ENCODE peak calls at places on chromosomes 7 and 10, in five cellular contexts. One of them, this sample, is unnamed.

GRCh38 chr7:105387621-105388372 is 924 bp downstream of the SRPK2 start:
- DNase-seq in fibroblast of the aortic adventitia: peak
- DNase-seq in choroid plexus epithelial cell: peak
- DNase-seq in PC-3: peak
- DNase-seq in cardiac fibroblast: peak
- DNase-seq in this sample: peak

GRCh38 chr10:35092851-35093250 is 2.7 kb upstream of the CUL2 start:
- DNase-seq in cardiac fibroblast: no peak
- DNase-seq in PC-3: peak
- DNase-seq in choroid plexus epithelial cell: no peak
- DNase-seq in fibroblast of the aortic adventitia: no peak
- DNase-seq in this sample: no peak

GRCh38 chr7:50564630-50565558 is at the start of gene DDC:
- DNase-seq in fibroblast of the aortic adventitia: no peak
- DNase-seq in cardiac fibroblast: no peak
- DNase-seq in choroid plexus epithelial cell: no peak
- DNase-seq in PC-3: no peak
- DNase-seq in this sample: no peak

GRCh38 chr10:125231116-125231812 is 70.9 kb upstream of the CTBP2 start:
- DNase-seq in choroid plexus epithelial cell: peak
- DNase-seq in PC-3: peak
- DNase-seq in cardiac fibroblast: peak
- DNase-seq in fibroblast of the aortic adventitia: peak
- DNase-seq in this sample: no peak

GRCh38 chr7:139358541-139359365 is 941 bp upstream of the LUC7L2 start:
- DNase-seq in cardiac fibroblast: peak
- DNase-seq in fibroblast of the aortic adventitia: peak
- DNase-seq in PC-3: peak
- DNase-seq in choroid plexus epithelial cell: peak
- DNase-seq in this sample: no peak

GRCh38 chr10:113108180-113108835 is 158.3 kb downstream of the TCF7L2 start:
- DNase-seq in PC-3: peak
- DNase-seq in fibroblast of the aortic adventitia: no peak
- DNase-seq in choroid plexus epithelial cell: no peak
- DNase-seq in cardiac fibroblast: no peak
- DNase-seq in this sample: peak

GRCh38 chr10:128065881-128066534 is 60.2 kb downstream of the MKI67 start:
- DNase-seq in fibroblast of the aortic adventitia: no peak
- DNase-seq in choroid plexus epithelial cell: no peak
- DNase-seq in PC-3: no peak
- DNase-seq in cardiac fibroblast: no peak
- DNase-seq in this sample: no peak

GRCh38 chr10:96850825-96851224 is 18.7 kb downstream of the LCOR start:
- DNase-seq in PC-3: peak
- DNase-seq in fibroblast of the aortic adventitia: peak
- DNase-seq in choroid plexus epithelial cell: peak
- DNase-seq in cardiac fibroblast: peak
- DNase-seq in this sample: no peak

GRCh38 chr7:7596156-7596555 is 29.5 kb downstream of the MIOS start:
- DNase-seq in choroid plexus epithelial cell: no peak
- DNase-seq in PC-3: no peak
- DNase-seq in fibroblast of the aortic adventitia: no peak
- DNase-seq in cardiac fibroblast: no peak
- DNase-seq in this sample: no peak

GRCh38 chr10:69831231-69831855 is 29.6 kb downstream of the COL13A1 start:
- DNase-seq in PC-3: peak
- DNase-seq in fibroblast of the aortic adventitia: peak
- DNase-seq in cardiac fibroblast: peak
- DNase-seq in choroid plexus epithelial cell: peak
- DNase-seq in this sample: no peak

GRCh38 chr10:119370972-119371703 is 163.8 kb downstream of the GRK5 start:
- DNase-seq in cardiac fibroblast: peak
- DNase-seq in choroid plexus epithelial cell: peak
- DNase-seq in PC-3: no peak
- DNase-seq in fibroblast of the aortic adventitia: peak
- DNase-seq in this sample: peak

DNA sequence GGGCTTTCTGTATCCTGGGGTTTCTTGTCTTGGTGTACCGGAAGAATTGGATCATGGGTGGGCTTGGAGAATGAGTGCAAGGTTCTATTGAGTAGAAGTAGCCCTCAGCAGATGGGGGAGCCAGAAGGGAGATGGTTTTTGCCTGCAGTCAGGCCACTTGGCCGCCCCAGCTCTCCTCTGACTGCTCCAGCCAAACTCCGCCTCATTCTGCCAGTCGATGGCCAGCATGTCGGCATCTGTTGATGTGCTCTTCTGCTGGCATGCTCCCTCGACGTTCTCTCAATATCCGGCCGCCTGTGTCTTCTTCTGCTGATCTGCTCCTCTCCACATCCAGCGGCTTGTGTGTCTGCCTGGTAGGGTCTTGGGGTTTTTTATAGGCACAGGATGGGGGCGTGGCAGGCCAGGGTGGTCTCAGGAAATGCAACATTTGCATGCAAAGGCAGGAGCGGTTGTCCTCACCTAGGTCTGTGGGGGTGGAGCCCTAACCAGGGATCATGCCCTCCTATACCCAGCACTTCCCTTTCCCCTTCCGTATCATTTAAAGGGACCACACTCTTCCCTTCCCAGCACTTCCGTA is 40.2 kb upstream of the TNS3 start:
- DNase-seq in choroid plexus epithelial cell: no peak
- DNase-seq in fibroblast of the aortic adventitia: no peak
- DNase-seq in PC-3: no peak
- DNase-seq in cardiac fibroblast: no peak
- DNase-seq in this sample: no peak
- H3K4me3 ChIP-seq in choroid plexus epithelial cell: no peak
- H3K4me3 ChIP-seq in fibroblast of the aortic adventitia: no peak
- H3K4me3 ChIP-seq in PC-3: no peak
- H3K4me3 ChIP-seq in cardiac fibroblast: no peak
- H3K4me3 ChIP-seq in this sample: no peak

GRCh38 chr7:5691536-5692090 is 89.8 kb downstream of the RNF216 start:
- DNase-seq in choroid plexus epithelial cell: peak
- DNase-seq in PC-3: no peak
- DNase-seq in fibroblast of the aortic adventitia: no peak
- DNase-seq in cardiac fibroblast: peak
- DNase-seq in this sample: no peak
- H3K4me3 ChIP-seq in choroid plexus epithelial cell: no peak
- H3K4me3 ChIP-seq in PC-3: peak
- H3K4me3 ChIP-seq in fibroblast of the aortic adventitia: peak
- H3K4me3 ChIP-seq in cardiac fibroblast: no peak
- H3K4me3 ChIP-seq in this sample: no peak

GRCh38 chr10:87771871-87772500 is 46.0 kb downstream of the ATAD1 start:
- DNase-seq in PC-3: peak
- DNase-seq in fibroblast of the aortic adventitia: peak
- DNase-seq in cardiac fibroblast: peak
- DNase-seq in choroid plexus epithelial cell: peak
- DNase-seq in this sample: no peak

GRCh38 chr10:87776328-87776727 is 41.7 kb downstream of the ATAD1 start:
- DNase-seq in PC-3: no peak
- DNase-seq in choroid plexus epithelial cell: no peak
- DNase-seq in cardiac fibroblast: no peak
- DNase-seq in fibroblast of the aortic adventitia: no peak
- DNase-seq in this sample: no peak

GRCh38 chr10:87781545-87781944 is 36.5 kb downstream of the ATAD1 start:
- DNase-seq in cardiac fibroblast: no peak
- DNase-seq in PC-3: no peak
- DNase-seq in choroid plexus epithelial cell: no peak
- DNase-seq in fibroblast of the aortic adventitia: no peak
- DNase-seq in this sample: no peak

GRCh38 chr10:87775766-87776165 is 42.3 kb downstream of the ATAD1 start:
- DNase-seq in PC-3: peak
- DNase-seq in choroid plexus epithelial cell: peak
- DNase-seq in fibroblast of the aortic adventitia: peak
- DNase-seq in cardiac fibroblast: peak
- DNase-seq in this sample: no peak
- H3K4me3 ChIP-seq in PC-3: no peak
- H3K4me3 ChIP-seq in choroid plexus epithelial cell: no peak
- H3K4me3 ChIP-seq in fibroblast of the aortic adventitia: no peak
- H3K4me3 ChIP-seq in cardiac fibroblast: no peak
- H3K4me3 ChIP-seq in this sample: no peak

DNA sequence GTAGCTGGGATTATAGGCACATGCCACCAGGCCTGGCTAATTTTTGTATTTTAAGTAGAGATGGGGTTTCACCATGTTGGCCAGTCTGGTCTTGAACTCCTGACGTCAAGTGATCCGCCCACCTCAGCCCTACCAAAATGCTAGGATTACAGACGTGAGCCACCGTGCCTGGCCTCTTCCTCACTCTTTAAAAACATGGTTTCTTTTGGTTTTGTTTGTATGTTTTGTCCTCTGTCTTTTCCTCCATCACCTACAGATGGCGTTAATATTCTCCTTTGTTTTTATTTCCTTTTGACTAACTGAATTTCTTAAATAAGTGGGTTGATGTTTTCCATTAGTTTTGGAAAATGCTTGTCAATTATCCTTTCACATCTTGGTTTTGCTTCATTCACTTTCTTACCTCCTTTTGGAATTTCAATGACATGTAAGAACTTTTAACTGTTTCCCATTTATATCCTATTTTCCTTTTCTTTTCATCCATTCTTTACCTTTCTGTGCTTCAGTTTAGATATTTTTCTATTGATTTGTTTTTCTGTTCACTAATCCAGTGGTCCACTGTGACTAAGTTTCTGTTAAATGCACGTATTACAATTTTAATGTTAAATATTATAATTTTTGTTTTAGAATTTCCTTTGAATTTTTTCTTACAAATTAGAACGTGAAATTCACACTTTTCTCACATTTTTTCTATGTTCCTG is 104.1 kb downstream of the ZNF467 start:
- DNase-seq in choroid plexus epithelial cell: peak
- DNase-seq in PC-3: peak
- DNase-seq in cardiac fibroblast: peak
- DNase-seq in fibroblast of the aortic adventitia: peak
- DNase-seq in this sample: no peak
- H3K4me3 ChIP-seq in choroid plexus epithelial cell: no peak
- H3K4me3 ChIP-seq in PC-3: no peak
- H3K4me3 ChIP-seq in cardiac fibroblast: no peak
- H3K4me3 ChIP-seq in fibroblast of the aortic adventitia: no peak
- H3K4me3 ChIP-seq in this sample: no peak

This sample was measured in aorta.